ENCODE peak calls at places on chromosomes 1 and 21, in ten cellular contexts. B, Q, E, R, U, V, W, Y, M and G are unnamed samples. For H3K4me1, the result is how much of the 10 kb centered on the place peaks cover.

GRCh38 chr1:170192535-170192934 is 46.8 kb downstream of the NTMT2 start:
- DNase-seq in E (no peak), M (no peak), Q (no peak), W (no peak), B (no peak), V (no peak), R (no peak), Y (no peak), U (no peak), G (no peak)

GRCh38 chr1:159408862-159409400 is 23.1 kb upstream of the OR10J4 start:
- DNase-seq in W (no peak), U (no peak), B (no peak), M (no peak), R (no peak), E (no peak), Y (no peak), Q (no peak), V (no peak), G (no peak)

GRCh38 chr1:34695580-34695979 is 59.3 kb upstream of the GJB5 start:
- DNase-seq in W (no peak), E (no peak), B (no peak), R (no peak), M (no peak), Q (no peak), Y (no peak), V (no peak), U (no peak), G (no peak)

GRCh38 chr1:99600782-99601181 is 45.1 kb upstream of the PALMD start:
- DNase-seq in Y (no peak), U (no peak), R (no peak), V (no peak), Q (no peak), M (no peak), W (no peak), E (no peak), B (no peak), G (peak)

GRCh38 chr21:43771698-43772367 is 4.3 kb downstream of the CSTB start:
- DNase-seq in Y (no peak), Q (no peak), W (no peak), M (no peak), V (no peak), B (no peak), R (no peak), E (no peak), U (no peak), G (no peak)

GRCh38 chr1:76336951-76337371 is 262.4 kb downstream of the ST6GALNAC3 start:
- DNase-seq in Q (no peak), U (peak), E (no peak), W (peak), R (peak), Y (no peak), V (peak), B (peak), M (peak), G (no peak)

GRCh38 chr21:39775816-39776215 is 30.8 kb downstream of the IGSF5 start:
- DNase-seq in R (no peak), Q (no peak), M (no peak), V (no peak), E (no peak), W (no peak), Y (no peak), B (no peak), U (no peak), G (no peak)

GRCh38 chr21:44511219-44511937 is 28.6 kb downstream of the KRTAP10-1 start:
- DNase-seq in U (no peak), W (no peak), Y (no peak), M (no peak), Q (no peak), E (no peak), V (no peak), B (no peak), R (no peak), G (no peak)

GRCh38 chr1:247085310-247085709 is 6.7 kb upstream of the ZNF670 start:
- DNase-seq in V (no peak), R (no peak), W (no peak), Q (no peak), Y (no peak), M (no peak), U (no peak), E (no peak), B (no peak), G (no peak)

DNA sequence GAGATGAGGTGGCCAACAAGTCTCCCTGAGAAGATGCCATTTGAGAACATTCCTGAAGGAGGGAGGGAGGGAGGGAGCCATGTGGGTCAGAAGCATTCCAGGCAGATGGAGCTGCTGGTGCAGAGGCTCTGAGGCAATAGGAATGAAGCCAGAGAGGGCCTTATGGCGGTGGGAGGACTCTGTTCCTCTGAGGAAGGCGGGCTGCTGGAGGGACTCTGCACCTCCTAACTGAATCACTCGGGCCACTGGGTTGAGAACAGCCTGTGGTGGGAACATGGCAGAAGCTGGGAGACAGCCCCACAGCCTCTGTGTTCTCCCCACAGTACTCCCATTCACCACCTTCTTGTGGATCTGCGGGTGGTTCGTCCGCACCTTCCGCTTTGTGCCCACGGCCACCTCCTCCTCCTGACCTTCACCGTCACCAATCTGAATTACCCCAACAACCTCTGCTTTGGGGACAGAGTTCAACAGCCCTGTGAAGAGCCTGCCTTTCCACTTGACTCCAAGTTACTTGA is 2.4 kb upstream of the TMEM125 start:
- DNase-seq in Y (no peak), V (no peak), M (no peak), R (peak), B (peak), U (no peak), W (no peak), E (no peak), Q (peak), G (no peak)
- H3K4me1 ChIP-seq in Y (under half), V (under half), M (under half), R (under half), B (under half), U (under half), W (under half), E (under half), Q (under half), G (under half)

DNA sequence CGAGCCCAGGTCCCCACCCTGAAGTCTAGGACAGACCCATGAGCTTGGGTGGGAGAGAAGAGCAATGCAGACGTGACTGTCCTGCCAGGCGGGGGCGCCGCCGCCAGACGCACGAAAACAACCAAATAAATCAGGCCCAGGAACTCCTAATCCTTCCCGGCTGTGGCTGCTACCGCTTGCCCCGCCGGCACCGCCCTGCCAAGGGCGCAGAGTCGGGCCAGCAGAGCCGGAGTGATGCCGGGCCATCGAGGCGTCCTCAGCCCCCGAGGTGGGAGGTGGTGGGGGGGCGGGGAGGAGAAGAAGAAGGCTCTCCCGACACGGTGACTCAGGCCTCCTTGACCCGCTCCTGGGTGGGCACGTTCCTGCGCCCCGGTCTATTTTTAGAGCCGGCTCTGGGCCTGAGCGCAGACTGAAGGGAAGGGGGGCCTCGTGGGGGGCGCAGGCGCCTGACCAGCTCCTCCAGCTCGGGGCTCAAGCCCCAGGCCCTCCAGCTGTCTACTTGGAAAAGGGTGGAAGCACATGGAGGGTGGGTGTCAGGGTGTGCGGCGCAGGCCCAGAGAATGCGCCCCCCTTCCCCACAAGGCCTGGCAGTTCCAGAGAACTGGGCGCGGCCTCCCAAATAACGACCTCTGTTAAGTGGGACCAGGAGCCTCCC is 10.8 kb upstream of the COL16A1 start:
- DNase-seq in U (no peak), Q (peak), W (peak), R (peak), V (peak), M (peak), B (peak), E (peak), Y (no peak), G (peak)
- H3K4me3 ChIP-seq in U (peak), Q (peak), W (no peak), R (no peak), V (peak), M (peak), B (no peak), E (peak), Y (no peak), G (peak)

GRCh38 chr1:230084408-230085177 is 17.6 kb downstream of the GALNT2 start:
- DNase-seq in B (peak), Q (peak), R (peak), W (peak), V (peak), M (no peak), Y (no peak), U (no peak), E (no peak), G (peak)

GRCh38 chr1:230086152-230086551 is 19.1 kb downstream of the GALNT2 start:
- DNase-seq in Q (peak), U (no peak), Y (no peak), R (no peak), W (no peak), E (no peak), B (no peak), M (no peak), V (no peak), G (no peak)

GRCh38 chr1:230085178-230085515 is 18.1 kb downstream of the GALNT2 start:
- DNase-seq in Q (no peak), R (peak), E (no peak), Y (no peak), U (no peak), V (no peak), B (no peak), W (no peak), M (no peak), G (no peak)

GRCh38 chr1:230087722-230088115 is 20.7 kb downstream of the GALNT2 start:
- DNase-seq in U (no peak), E (no peak), Y (no peak), M (no peak), B (no peak), W (no peak), V (no peak), R (no peak), Q (no peak), G (no peak)

GRCh38 chr1:230087034-230087721 is 20.1 kb downstream of the GALNT2 start:
- DNase-seq in Y (no peak), R (no peak), B (no peak), M (no peak), E (no peak), W (no peak), V (no peak), U (no peak), Q (no peak), G (no peak)
- H3K4me1 ChIP-seq in Y (under half), R (under half), B (under half), M (half or more), E (half or more), W (half or more), V (half or more), U (under half), Q (under half), G (half or more)

GRCh38 chr1:224325959-224326358 is 4.0 kb downstream of the NVL start:
- DNase-seq in Q (no peak), E (no peak), W (no peak), B (no peak), U (no peak), M (no peak), R (no peak), Y (no peak), V (no peak), G (no peak)

GRCh38 chr1:224331326-224331725 is 1.4 kb upstream of the NVL start:
- DNase-seq in E (no peak), M (no peak), B (no peak), U (no peak), W (no peak), R (no peak), Y (no peak), V (no peak), Q (no peak), G (no peak)

GRCh38 chr1:224329842-224330753 is at the start of gene NVL:
- DNase-seq in Y (peak), E (peak), M (peak), W (peak), B (peak), Q (peak), R (peak), U (peak), V (peak), G (peak)

GRCh38 chr1:224329484-224329841 is 509 bp downstream of the NVL start:
- DNase-seq in E (no peak), V (no peak), B (peak), M (no peak), Y (no peak), W (no peak), Q (no peak), U (no peak), R (no peak), G (no peak)

DNA sequence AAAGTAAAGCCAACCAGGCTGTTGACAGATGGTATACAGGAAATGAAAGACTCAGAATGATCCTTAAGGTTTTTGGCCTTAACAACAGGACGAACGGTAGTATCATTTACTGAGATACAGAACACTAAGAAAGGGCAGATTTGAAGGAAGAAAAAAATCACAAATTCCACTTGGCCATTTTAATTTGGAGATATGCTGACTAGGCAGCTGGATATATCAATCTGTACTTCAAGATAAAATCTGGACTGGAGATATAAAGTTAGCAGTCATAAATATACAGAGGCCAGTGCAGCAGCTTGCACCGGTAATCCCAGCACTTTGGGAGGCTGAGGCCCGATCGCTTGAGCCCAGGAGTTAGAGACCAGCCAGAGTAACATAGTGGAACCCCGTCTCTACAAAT is 1.3 kb downstream of the NVL start:
- DNase-seq in B (no peak), V (no peak), M (no peak), W (no peak), Q (no peak), E (no peak), U (no peak), Y (no peak), R (no peak), G (no peak)
- H3K4me3 ChIP-seq in B (no peak), V (peak), M (no peak), W (no peak), Q (no peak), E (peak), U (peak), Y (peak), R (no peak), G (peak)